ENCODE peak calls at places on chromosome 9, in nine cellular contexts. B is HEK293T; J is CD8-positive, alpha-beta T cell; Z is BE2C; P is psoas muscle; E is T-helper 2 cell; M is brain microvascular endothelial cell; Y is astrocyte of the spinal cord; I is stimulated activated CD4-positive, alpha-beta T cell treated with anti-CD3 and anti-CD28 coated beads, TNF-alpha, amount 100 ng/mL, for 1 hour. S is an unnamed sample.

GRCh38 chr9:1514733-1515363 is 464.7 kb downstream of the DMRT2 start:
- DNase-seq in M (no peak), J (no peak), Z (no peak), P (no peak), Y (no peak), I (no peak), B (no peak), E (no peak), S (no peak)

GRCh38 chr9:121558423-121558950 is 58.8 kb upstream of the GGTA1 start:
- DNase-seq in P (no peak), I (no peak), Z (no peak), B (no peak), E (no peak), J (no peak), Y (no peak), M (no peak), S (no peak)

GRCh38 chr9:100011062-100011681 is 87.6 kb downstream of the ERP44 start:
- DNase-seq in M (peak; percentile 24), P (no peak), Y (peak; percentile 68), Z (peak; percentile 57), I (no peak), J (peak; percentile 30), B (peak; percentile 25), E (no peak), S (peak; percentile 4)

GRCh38 chr9:96497117-96497399 is 47.1 kb downstream of the HABP4 start:
- DNase-seq in J (no peak), Z (no peak), P (no peak), Y (no peak), B (no peak), I (no peak), M (no peak), E (no peak), S (no peak)

GRCh38 chr9:134355561-134356278 is 29.5 kb downstream of the RXRA start:
- DNase-seq in I (no peak), E (no peak), Y (no peak), J (no peak), Z (no peak), M (no peak), B (no peak), P (no peak), S (no peak)

GRCh38 chr9:76910861-76911260 is 4.9 kb upstream of the PRUNE2 start:
- DNase-seq in Z (peak; percentile 37), J (no peak), Y (no peak), P (no peak), M (no peak), E (no peak), B (no peak), I (no peak), S (no peak)

GRCh38 chr9:31388660-31389059 is 995.8 kb upstream of the ACO1 start:
- DNase-seq in E (no peak), M (no peak), P (no peak), B (no peak), Z (no peak), J (no peak), Y (no peak), I (no peak), S (no peak)

GRCh38 chr9:129773262-129774048 is 20.6 kb upstream of the PTGES start:
- DNase-seq in E (no peak), I (no peak), J (no peak), P (peak; percentile 54), B (no peak), M (peak; percentile 54), Y (peak; percentile 32), Z (no peak), S (no peak)

GRCh38 chr9:129495422-129496186 is 125.3 kb downstream of the C9orf50 start:
- DNase-seq in E (peak; percentile 80), I (peak; percentile 59), Z (peak; percentile 97), Y (peak; percentile 92), B (peak; percentile 92), M (peak; percentile 88), P (peak; percentile 94), J (peak; percentile 80), S (peak; percentile 80)

GRCh38 chr9:97768731-97769130 is 71.6 kb upstream of the XPA start:
- DNase-seq in I (no peak), Z (no peak), B (no peak), Y (no peak), E (no peak), J (no peak), M (peak; percentile 30), P (no peak), S (no peak)

GRCh38 chr9:136017813-136018190 is 56.6 kb upstream of the UBAC1 start:
- DNase-seq in Z (peak; percentile 10), B (no peak), J (no peak), Y (no peak), P (no peak), I (no peak), M (no peak), E (no peak), S (no peak)

GRCh38 chr9:26935847-26936246 is 11.2 kb downstream of the PLAA start:
- DNase-seq in E (no peak), P (no peak), Z (no peak), I (no peak), Y (no peak), J (no peak), B (no peak), M (no peak), S (no peak)

GRCh38 chr9:69649566-69650260 is 22.5 kb downstream of the APBA1 start:
- DNase-seq in Z (no peak), Y (peak; percentile 16), M (peak; percentile 17), B (no peak), P (no peak), E (no peak), J (no peak), I (no peak), S (no peak)

GRCh38 chr9:72326643-72327042 is 38.4 kb downstream of the ZFAND5 start:
- DNase-seq in P (no peak), E (no peak), J (no peak), Z (no peak), Y (no peak), I (no peak), M (no peak), B (no peak), S (no peak)

GRCh38 chr9:112570731-112571167 is 84.1 kb downstream of the KIAA1958 start:
- DNase-seq in J (no peak), Y (no peak), E (no peak), M (no peak), P (no peak), Z (no peak), B (no peak), I (no peak), S (no peak)

GRCh38 chr9:125674981-125675973 is 31.7 kb downstream of the MAPKAP1 start:
- DNase-seq in I (no peak), J (no peak), E (no peak), B (no peak), Z (no peak), P (no peak), Y (peak; percentile 85), M (peak; percentile 63), S (no peak)